ENCODE peak calls at places on chromosomes 2 and 18, in four cellular contexts. K is WTC11, N is IMR-90, G is cardiac fibroblast. C is an unnamed sample.

GRCh38 chr2:71492112-71492511 is 38.8 kb downstream of the DYSF start:
- DNase-seq in K (no peak), N (no peak), G (peak; percentile 41), C (no peak)

GRCh38 chr18:9854801-9855676 is 30.7 kb upstream of the TXNDC2 start:
- DNase-seq in K (no peak), N (peak; percentile 63), G (peak; percentile 51), C (no peak)

GRCh38 chr2:236592821-236593220 is 23.2 kb downstream of the ACKR3 start:
- DNase-seq in K (no peak), N (no peak), G (peak; percentile 41), C (no peak)

GRCh38 chr2:168338292-168338691 is 90.9 kb upstream of the STK39 start:
- DNase-seq in K (no peak), N (no peak), G (no peak), C (no peak)

GRCh38 chr2:35714883-35715282 is 640.7 kb upstream of the CRIM1 start:
- DNase-seq in K (no peak), N (no peak), G (no peak), C (no peak)

GRCh38 chr2:118145207-118145606 is 56.9 kb downstream of the INSIG2 start:
- DNase-seq in K (no peak), N (no peak), G (no peak), C (no peak)

GRCh38 chr2:232329716-232330067 is 48.9 kb upstream of the ALPP start:
- DNase-seq in K (no peak), N (no peak), G (no peak), C (no peak)

GRCh38 chr2:230751062-230751461 is 38.4 kb downstream of the CAB39 start:
- DNase-seq in K (no peak), N (peak; percentile 88), G (peak; percentile 38), C (no peak)

GRCh38 chr2:240622631-240623235 is 2.5 kb upstream of the GPR35 start:
- DNase-seq in K (peak; percentile 16), N (no peak), G (peak; percentile 29), C (no peak)

GRCh38 chr2:75523313-75524275 is 37.1 kb downstream of the EVA1A start:
- DNase-seq in K (no peak), N (peak; percentile 89), G (peak; percentile 41), C (no peak)

GRCh38 chr18:56199580-56200320 is 438.6 kb downstream of the TXNL1 start:
- DNase-seq in K (no peak), N (no peak), G (peak; percentile 27), C (no peak)

GRCh38 chr2:197307236-197307932 is 3.2 kb downstream of the ANKRD44 start:
- DNase-seq in K (no peak), N (no peak), G (no peak), C (no peak)

GRCh38 chr2:33278245-33278943 is 198.1 kb upstream of the RASGRP3 start:
- DNase-seq in K (no peak), N (no peak), G (peak; percentile 16), C (no peak)

GRCh38 chr18:66508937-66509336 is 95.0 kb downstream of the CDH19 start:
- DNase-seq in K (no peak), N (no peak), G (no peak), C (no peak)

GRCh38 chr2:205930209-205930608 is 155.8 kb downstream of the INO80D start:
- DNase-seq in K (no peak), N (peak; percentile 55), G (peak; percentile 66), C (no peak)

GRCh38 chr2:64562148-64562784 is 38.1 kb downstream of the AFTPH start:
- DNase-seq in K (no peak), N (peak; percentile 22), G (peak; percentile 45), C (no peak)
- TF ChIP-seq CTCF in K (no peak), N (peak; percentile 58), G (peak; percentile 31), C (no peak)

GRCh38 chr2:135876066-135876711 is at the start of gene MCM6:
- DNase-seq in K (peak; percentile 98), N (peak; percentile 99), G (peak; percentile 100), C (peak; percentile 96)
- TF ChIP-seq CTCF in K (no peak), N (no peak), G (no peak), C (no peak)

GRCh38 chr2:193963472-193964119 is 1693.4 kb upstream of the SLC39A10 start:
- DNase-seq in K (peak; percentile 20), N (no peak), G (peak; percentile 74), C (peak; percentile 25)
- TF ChIP-seq CTCF in K (peak; percentile 27), N (no peak), G (peak; percentile 75), C (peak; percentile 61)

GRCh38 chr2:126643431-126643830 is 12.5 kb upstream of the GYPC start:
- DNase-seq in K (peak; percentile 23), N (no peak), G (no peak), C (no peak)
- TF ChIP-seq CTCF in K (no peak), N (no peak), G (no peak), C (no peak)

DNA sequence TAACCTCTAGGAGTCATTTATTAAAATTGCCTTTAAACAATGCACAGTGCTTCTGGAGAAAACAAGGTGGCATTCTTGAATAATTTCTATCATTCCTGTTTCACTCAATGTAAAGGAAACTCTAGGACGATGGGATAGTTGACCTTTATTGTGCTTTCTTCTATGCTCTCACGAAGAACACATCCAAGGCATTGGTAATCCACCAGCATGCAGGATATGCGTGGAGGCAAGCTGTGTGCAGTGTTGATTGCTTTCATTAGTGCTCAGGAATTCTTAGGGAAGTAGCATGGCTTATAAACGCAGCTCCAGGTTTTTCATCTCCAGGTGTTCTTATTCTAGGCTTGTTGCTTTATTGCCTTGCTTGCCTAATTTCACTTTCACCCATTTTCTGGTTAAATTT is 58.4 kb upstream of the CAVIN2 start:
- DNase-seq in K (no peak), N (no peak), G (no peak), C (no peak)
- TF ChIP-seq CTCF in K (no peak), N (no peak), G (no peak), C (no peak)

DNA sequence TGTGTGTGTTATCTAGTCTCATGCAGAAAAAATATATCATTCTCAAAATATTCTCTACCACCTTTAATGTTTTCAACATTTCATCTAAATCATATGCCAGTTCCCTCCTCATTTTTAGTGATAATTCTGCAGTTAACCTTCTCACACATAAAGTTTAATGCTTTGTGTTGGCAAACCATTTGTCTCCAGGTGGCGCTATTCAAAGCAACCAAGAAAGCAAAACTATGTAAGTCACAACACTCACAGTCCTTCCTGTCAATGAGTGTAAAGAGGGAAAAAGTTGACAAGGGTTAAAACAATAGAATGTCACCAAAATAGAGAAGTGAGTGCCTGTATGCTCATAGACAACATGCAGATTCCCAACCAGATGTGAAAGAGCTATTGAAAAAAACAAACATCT is 961.6 kb upstream of the LRRTM1 start:
- DNase-seq in K (peak; percentile 15), N (no peak), G (peak; percentile 1), C (peak; percentile 26)
- TF ChIP-seq CTCF in K (peak; percentile 37), N (no peak), G (no peak), C (peak; percentile 62)

GRCh38 chr18:77133920-77134496 is 1.4 kb upstream of the MBP start:
- DNase-seq in K (no peak), N (no peak), G (no peak), C (no peak)
- TF ChIP-seq CTCF in K (no peak), N (no peak), G (no peak), C (no peak)

C was measured in nephron progenitor cell.